ENCODE peak calls at places on chromosomes 13 and 19, in four cellular contexts. N is HFF-Myc, L is choroid plexus epithelial cell, R is neural progenitor cell. S is an unnamed sample.

GRCh38 chr13:37138169-37138568 is 32.7 kb upstream of the CSNK1A1L start:
- DNase-seq in R (no peak), N (no peak), L (peak), S (no peak)

GRCh38 chr13:102900193-102900608 is 54.4 kb downstream of the ERCC5 start:
- DNase-seq in N (no peak), L (no peak), R (no peak), S (no peak)

GRCh38 chr13:102977471-102977870 is 88.7 kb downstream of the SLC10A2 start:
- DNase-seq in N (no peak), R (no peak), L (no peak), S (no peak)

GRCh38 chr19:49712397-49712859 is 21.5 kb downstream of the CPT1C start:
- DNase-seq in R (peak), L (peak), N (peak), S (no peak)

GRCh38 chr19:4529924-4530522 is 5.0 kb downstream of the PLIN5 start:
- DNase-seq in R (no peak), L (no peak), N (no peak), S (no peak)

GRCh38 chr13:75365724-75366173 is 116.2 kb downstream of the TBC1D4 start:
- DNase-seq in R (no peak), N (no peak), L (peak), S (peak)

GRCh38 chr13:84132491-84132890 is 250.2 kb upstream of the SLITRK1 start:
- DNase-seq in L (no peak), N (no peak), R (no peak), S (no peak)

GRCh38 chr13:25192936-25193335 is 20.8 kb upstream of the AMER2 start:
- DNase-seq in N (no peak), R (no peak), L (no peak), S (no peak)

GRCh38 chr13:42022796-42023493 is 25.5 kb upstream of the DGKH start:
- DNase-seq in N (no peak), L (no peak), R (peak), S (no peak)

DNA sequence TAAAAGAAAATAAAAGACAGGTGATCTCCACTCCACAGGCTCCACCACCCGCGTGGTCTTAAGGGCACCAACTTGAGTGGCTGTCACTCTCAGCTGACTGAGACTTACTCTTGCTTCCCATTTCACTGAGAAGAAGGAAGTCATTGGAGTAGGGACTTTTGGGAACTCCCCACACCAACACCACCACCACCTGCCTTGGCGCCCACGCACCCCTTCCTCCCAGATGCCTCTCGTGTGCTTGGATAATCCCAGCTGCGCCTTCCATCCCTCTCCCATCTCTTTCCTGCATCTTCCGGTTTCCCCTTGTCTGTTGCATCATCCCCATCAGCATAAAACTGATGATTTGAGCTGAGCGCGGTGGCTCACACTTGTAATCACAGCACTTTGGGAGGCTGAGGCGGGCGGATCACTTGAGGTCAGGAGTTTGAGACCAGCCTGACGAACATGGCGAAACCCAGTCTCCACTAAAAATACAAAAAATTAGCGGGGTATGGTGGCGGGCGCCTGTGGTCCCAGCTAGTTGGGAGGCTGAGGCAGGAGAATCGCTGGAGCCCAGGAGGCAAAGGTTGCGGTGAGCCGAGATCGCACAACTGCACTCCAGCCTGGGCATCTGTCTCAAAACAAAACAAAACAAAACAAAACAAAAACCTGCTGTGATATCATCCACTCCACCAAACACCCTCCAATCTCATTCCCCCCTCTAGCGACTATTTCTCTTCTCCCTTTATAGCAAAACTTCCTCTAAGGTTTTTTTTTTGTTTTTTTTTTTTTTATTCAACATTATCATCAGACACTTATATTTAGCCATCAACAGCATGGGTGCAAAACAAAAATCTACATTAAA is 25.5 kb downstream of the AP2S1 start:
- DNase-seq in L (peak), N (no peak), R (no peak), S (no peak)
- TF ChIP-seq CTCF in L (peak), N (no peak), R (no peak), S (no peak)

GRCh38 chr13:52406629-52407028 is 657 bp upstream of the THSD1 start:
- DNase-seq in L (no peak), R (no peak), N (no peak), S (no peak)
- H3K4me3 ChIP-seq in L (no peak), R (peak), N (peak), S (no peak)

DNA sequence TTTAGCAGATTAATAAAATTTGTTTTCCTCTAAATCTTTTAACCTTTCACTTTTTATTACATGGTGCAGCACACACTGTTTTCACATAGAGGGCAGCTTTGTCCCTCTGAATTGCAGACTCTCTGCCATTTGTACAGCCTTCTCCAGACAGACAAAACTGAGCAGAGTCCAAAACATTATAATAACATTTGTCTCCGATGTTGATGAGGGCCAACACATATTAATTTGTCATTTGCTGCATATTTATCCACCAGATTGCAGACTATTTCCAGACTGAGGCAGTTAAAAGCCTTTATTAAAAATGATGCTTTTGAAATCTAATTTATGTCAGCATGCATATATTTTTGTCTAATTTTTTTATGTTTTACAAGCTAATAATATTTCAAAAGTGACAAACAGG is 1251.9 kb upstream of the SLC10A2 start:
- DNase-seq in R (peak), N (no peak), L (peak), S (no peak)
- TF ChIP-seq CTCF in R (peak), N (no peak), L (peak), S (peak)

GRCh38 chr19:44401108-44401786 is at the start of gene ZNF285:
- DNase-seq in N (peak), R (peak), L (peak), S (peak)
- H3K4me3 ChIP-seq in N (peak), R (peak), L (peak), S (peak)

GRCh38 chr13:57631607-57632275 is at the start of gene PCDH17:
- DNase-seq in N (no peak), L (peak), R (peak), S (no peak)

GRCh38 chr13:57634829-57635165 is 3.3 kb downstream of the PCDH17 start:
- DNase-seq in N (no peak), R (peak), L (no peak), S (no peak)

GRCh38 chr13:57632276-57633140 is 964 bp downstream of the PCDH17 start:
- DNase-seq in N (no peak), L (no peak), R (peak), S (no peak)

GRCh38 chr13:57633950-57634828 is 2.6 kb downstream of the PCDH17 start:
- DNase-seq in R (peak), N (no peak), L (no peak), S (no peak)

DNA sequence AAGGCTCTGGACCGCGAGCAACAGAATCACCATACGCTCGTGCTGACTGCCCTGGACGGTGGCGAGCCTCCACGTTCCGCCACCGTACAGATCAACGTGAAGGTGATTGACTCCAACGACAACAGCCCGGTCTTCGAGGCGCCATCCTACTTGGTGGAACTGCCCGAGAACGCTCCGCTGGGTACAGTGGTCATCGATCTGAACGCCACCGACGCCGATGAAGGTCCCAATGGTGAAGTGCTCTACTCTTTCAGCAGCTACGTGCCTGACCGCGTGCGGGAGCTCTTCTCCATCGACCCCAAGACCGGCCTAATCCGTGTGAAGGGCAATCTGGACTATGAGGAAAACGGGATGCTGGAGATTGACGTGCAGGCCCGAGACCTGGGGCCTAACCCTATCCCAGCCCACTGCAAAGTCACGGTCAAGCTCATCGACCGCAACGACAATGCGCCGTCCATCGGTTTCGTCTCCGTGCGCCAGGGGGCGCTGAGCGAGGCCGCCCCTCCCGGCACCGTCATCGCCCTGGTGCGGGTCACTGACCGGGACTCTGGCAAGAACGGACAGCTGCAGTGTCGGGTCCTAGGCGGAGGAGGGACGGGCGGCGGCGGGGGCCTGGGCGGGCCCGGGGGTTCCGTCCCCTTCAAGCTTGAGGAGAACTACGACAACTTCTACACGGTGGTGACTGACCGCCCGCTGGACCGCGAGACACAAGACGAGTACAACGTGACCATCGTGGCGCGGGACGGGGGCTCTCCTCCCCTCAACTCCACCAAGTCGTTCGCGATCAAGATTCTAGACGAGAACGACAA is 1.8 kb downstream of the PCDH17 start:
- DNase-seq in R (peak), L (no peak), N (no peak), S (no peak)
- TF ChIP-seq CTCF in R (peak), L (peak), N (peak), S (peak)

DNA sequence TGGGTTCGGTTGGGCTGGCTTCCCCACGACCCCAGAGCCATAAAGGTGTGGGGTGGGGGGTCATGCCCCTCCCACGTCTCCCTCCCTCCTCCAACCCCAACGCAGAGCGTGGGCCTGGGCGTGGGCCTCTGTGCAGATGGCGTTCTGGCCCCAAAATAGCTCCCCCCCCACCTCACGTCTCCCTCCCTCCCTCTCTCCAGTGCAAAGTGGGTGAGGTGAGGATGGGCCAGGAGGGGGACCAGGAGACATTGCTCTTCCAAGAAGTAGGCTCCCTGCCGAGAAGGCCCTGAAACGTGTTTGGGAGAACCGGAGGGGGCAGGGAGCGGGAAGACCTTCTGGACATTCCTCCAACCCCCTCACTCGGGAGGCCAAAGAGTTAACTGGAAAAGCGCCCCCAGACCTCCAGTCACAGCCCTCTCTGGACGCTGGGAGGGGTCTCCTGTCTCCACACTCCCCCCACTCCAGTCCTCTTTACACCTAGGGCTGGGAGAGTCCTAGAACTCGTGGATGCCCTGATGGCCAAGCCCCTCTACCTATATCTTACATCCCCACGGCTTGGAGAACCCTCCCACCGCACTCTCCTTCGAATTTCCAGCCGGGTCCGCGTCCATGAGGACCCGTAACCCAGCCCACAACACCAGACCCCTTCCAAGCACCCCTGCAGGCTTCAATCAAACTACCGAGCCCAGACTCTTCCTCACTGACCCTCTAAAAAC is 855 bp downstream of the UNC13A start:
- DNase-seq in N (no peak), R (peak), L (no peak), S (no peak)
- H3K4me3 ChIP-seq in N (no peak), R (peak), L (peak), S (peak)

GRCh38 chr19:38350883-38351282 is 15.3 kb downstream of the CATSPERG start:
- DNase-seq in R (no peak), L (no peak), N (no peak), S (no peak)

GRCh38 chr19:38340927-38341326 is 5.3 kb downstream of the CATSPERG start:
- DNase-seq in R (no peak), N (no peak), L (no peak), S (no peak)

GRCh38 chr19:38351865-38352395 is 16.3 kb downstream of the CATSPERG start:
- DNase-seq in L (no peak), N (no peak), R (no peak), S (no peak)

GRCh38 chr19:38346837-38347236 is 11.2 kb downstream of the CATSPERG start:
- DNase-seq in L (no peak), N (no peak), R (no peak), S (no peak)
- TF ChIP-seq CTCF in L (no peak), N (no peak), R (no peak), S (no peak)

GRCh38 chr19:1606138-1606651 is 933 bp upstream of the UQCR11 start:
- DNase-seq in N (no peak), L (no peak), R (no peak), S (no peak)
- H3K4me3 ChIP-seq in N (peak), L (peak), R (peak), S (peak)

GRCh38 chr19:7159105-7159933 is 89.8 kb downstream of the ZNF557 start:
- DNase-seq in N (peak), R (no peak), L (no peak), S (no peak)

DNA sequence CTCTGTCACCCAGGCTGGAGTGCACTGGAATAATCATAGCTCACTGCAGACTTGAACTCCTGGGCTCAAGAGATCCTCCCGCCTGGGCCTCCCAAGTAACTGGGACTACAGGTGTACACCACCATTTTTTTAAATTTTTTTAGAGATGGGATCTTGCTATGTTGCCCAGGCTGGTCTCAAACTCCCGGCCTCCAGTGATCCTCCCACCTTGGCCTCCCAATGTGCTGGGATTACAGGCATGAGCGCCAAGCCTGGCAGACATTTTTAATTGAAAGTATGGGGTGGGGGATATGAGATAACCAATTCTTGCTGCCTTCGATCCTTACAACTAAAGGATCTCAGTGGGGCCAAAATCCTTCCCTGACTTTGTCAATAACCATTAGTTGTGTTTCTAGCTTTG is 91.8 kb downstream of the ZNF557 start:
- DNase-seq in R (no peak), L (no peak), N (no peak), S (no peak)
- TF ChIP-seq CTCF in R (no peak), L (no peak), N (no peak), S (no peak)

DNA sequence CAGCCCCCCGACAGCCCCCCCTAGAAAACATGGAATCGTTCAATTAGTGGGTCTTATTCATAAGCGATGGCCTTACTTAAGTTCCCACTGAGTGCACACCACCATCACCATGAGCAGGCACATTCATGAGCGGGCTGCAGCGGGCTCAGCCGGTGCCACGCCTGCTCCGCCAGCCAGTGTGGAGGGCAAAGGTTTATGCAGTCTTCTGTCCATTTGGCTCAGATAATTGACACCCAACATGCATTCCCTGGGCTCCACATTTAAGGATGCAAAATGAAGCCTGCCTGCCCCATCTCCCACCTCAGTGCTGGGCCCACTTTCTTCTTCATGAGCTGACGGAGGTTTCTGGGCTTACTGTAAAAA is 12.1 kb downstream of the C19orf12 start:
- DNase-seq in R (no peak), L (no peak), N (no peak), S (no peak)
- H3K4me3 ChIP-seq in R (no peak), L (no peak), N (no peak), S (no peak)

S was measured in kidney epithelial cell.